ENCODE peak calls at places on chromosomes 13 and 19, in eight cellular contexts. S, D, F, V, L, U, H and O are unnamed samples. For H3K27me3, the result is how much of the 10 kb centered on the place peaks cover.

GRCh38 chr13:111604087-111604486 is 283.6 kb downstream of the TEX29 start:
- DNase-seq in S (peak), D (no peak), F (no peak), V (no peak), L (no peak), U (no peak), H (no peak), O (no peak)

GRCh38 chr19:2474232-2475017 is 1.5 kb upstream of the GADD45B start:
- DNase-seq in S (peak), D (peak), F (peak), V (peak), L (no peak), U (peak), H (peak), O (peak)

GRCh38 chr13:33785384-33785783 is 32.6 kb upstream of the RFC3 start:
- DNase-seq in S (no peak), D (peak), F (no peak), V (no peak), L (no peak), U (no peak), H (no peak), O (no peak)

GRCh38 chr13:51451467-51452390 is 1.1 kb downstream of the INTS6 start:
- DNase-seq in S (peak), D (peak), F (peak), V (peak), L (no peak), U (peak), H (peak), O (peak)

GRCh38 chr19:40464059-40465024 is 1.2 kb downstream of the BLVRB start:
- DNase-seq in S (peak), D (peak), F (peak), V (peak), L (peak), U (peak), H (peak), O (peak)

GRCh38 chr13:111119966-111120365 is 4.9 kb downstream of the ARHGEF7 start:
- DNase-seq in S (no peak), D (no peak), F (no peak), V (no peak), L (no peak), U (no peak), H (no peak), O (no peak)

GRCh38 chr19:5369304-5369703 is 28.7 kb upstream of the PTPRS start:
- DNase-seq in S (no peak), D (no peak), F (no peak), V (no peak), L (no peak), U (no peak), H (no peak), O (no peak)

GRCh38 chr13:97434417-97435296 is 688 bp downstream of the RAP2A start:
- DNase-seq in S (peak), D (peak), F (peak), V (peak), L (no peak), U (peak), H (peak), O (peak)

GRCh38 chr19:18173572-18174294 is at the start of gene IFI30:
- DNase-seq in S (peak), D (peak), F (peak), V (no peak), L (no peak), U (peak), H (peak), O (no peak)

GRCh38 chr19:49851456-49852259 is 699 bp downstream of the PTOV1 start:
- DNase-seq in S (peak), D (peak), F (no peak), V (no peak), L (no peak), U (no peak), H (no peak), O (peak)

GRCh38 chr13:27171244-27171829 is at the start of gene USP12:
- DNase-seq in S (peak), D (no peak), F (peak), V (no peak), L (no peak), U (no peak), H (no peak), O (peak)

GRCh38 chr13:28501547-28501946 is 6.6 kb upstream of the FLT1 start:
- DNase-seq in S (no peak), D (no peak), F (no peak), V (no peak), L (no peak), U (peak), H (no peak), O (no peak)

GRCh38 chr19:5341448-5341820 is 822 bp upstream of the PTPRS start:
- DNase-seq in S (no peak), D (no peak), F (no peak), V (no peak), L (no peak), U (no peak), H (no peak), O (no peak)

GRCh38 chr19:43774103-43774939 is 6.5 kb downstream of the KCNN4 start:
- DNase-seq in S (peak), D (peak), F (peak), V (peak), L (no peak), U (peak), H (no peak), O (no peak)

GRCh38 chr19:4711211-4711610 is 12.4 kb downstream of the DPP9 start:
- DNase-seq in S (no peak), D (no peak), F (no peak), V (no peak), L (no peak), U (no peak), H (no peak), O (peak)

GRCh38 chr13:31131470-31131961 is 30.2 kb downstream of the HSPH1 start:
- DNase-seq in S (no peak), D (no peak), F (no peak), V (no peak), L (no peak), U (no peak), H (no peak), O (no peak)

GRCh38 chr19:15381864-15382263 is 2.3 kb upstream of the AKAP8 start:
- DNase-seq in S (no peak), D (no peak), F (no peak), V (no peak), L (no peak), U (no peak), H (no peak), O (no peak)

GRCh38 chr13:28451482-28452217 is 43.3 kb downstream of the FLT1 start:
- DNase-seq in S (peak), D (no peak), F (no peak), V (no peak), L (no peak), U (no peak), H (no peak), O (no peak)

GRCh38 chr13:39415403-39415802 is 187.6 kb downstream of the LHFPL6 start:
- DNase-seq in S (peak), D (peak), F (peak), V (no peak), L (no peak), U (peak), H (no peak), O (peak)

GRCh38 chr13:59356607-59357006 is 807.1 kb downstream of the DIAPH3 start:
- DNase-seq in S (no peak), D (peak), F (peak), V (peak), L (no peak), U (peak), H (no peak), O (no peak)

GRCh38 chr19:3479177-3479818 is 1.0 kb downstream of the SMIM24 start:
- DNase-seq in S (peak), D (no peak), F (no peak), V (no peak), L (no peak), U (no peak), H (no peak), O (peak)

GRCh38 chr13:89784161-89784809 is 1563.2 kb upstream of the MIR17HG start:
- DNase-seq in S (no peak), D (no peak), F (peak), V (no peak), L (no peak), U (no peak), H (no peak), O (no peak)
- H3K27me3 ChIP-seq in S (under half), D (under half), F (under half), V (under half), L (under half), U (under half), H (under half), O (under half)

GRCh38 chr13:44268965-44269364 is 104.7 kb upstream of the SERP2 start:
- DNase-seq in S (no peak), D (no peak), F (no peak), V (no peak), L (no peak), U (no peak), H (no peak), O (no peak)

GRCh38 chr13:44271915-44272341 is 101.7 kb upstream of the SERP2 start:
- DNase-seq in S (no peak), D (peak), F (peak), V (no peak), L (no peak), U (no peak), H (peak), O (no peak)

GRCh38 chr13:44267966-44268365 is 105.7 kb upstream of the SERP2 start:
- DNase-seq in S (no peak), D (no peak), F (no peak), V (peak), L (no peak), U (no peak), H (no peak), O (no peak)

GRCh38 chr13:44271031-44271433 is 102.6 kb upstream of the SERP2 start:
- DNase-seq in S (no peak), D (no peak), F (no peak), V (peak), L (no peak), U (peak), H (no peak), O (no peak)

DNA sequence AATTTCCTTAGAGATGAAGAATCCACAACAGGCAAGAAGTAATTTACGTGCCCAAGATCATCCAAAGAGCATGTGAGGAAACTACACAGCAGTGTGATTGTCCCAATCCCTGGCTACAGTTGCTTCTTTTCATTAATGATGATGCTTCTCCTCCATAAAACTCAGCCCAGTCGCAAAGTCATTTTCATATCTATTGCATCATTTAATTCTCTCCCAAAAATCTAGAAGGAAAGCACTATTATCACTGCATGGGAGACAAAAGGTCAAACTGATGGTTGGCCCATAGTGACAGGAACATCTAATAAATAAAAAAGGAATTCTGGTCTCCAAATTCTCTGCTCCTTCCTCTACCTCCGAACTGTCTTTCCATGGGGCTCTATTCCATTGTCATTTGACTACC is 103.5 kb upstream of the SERP2 start:
- DNase-seq in S (no peak), D (no peak), F (no peak), V (no peak), L (no peak), U (no peak), H (no peak), O (no peak)
- H3K27ac ChIP-seq in S (no peak), D (no peak), F (peak), V (no peak), L (no peak), U (peak), H (no peak), O (no peak)

GRCh38 chr13:30128095-30128494 is 179.3 kb downstream of the KATNAL1 start:
- DNase-seq in S (no peak), D (no peak), F (peak), V (no peak), L (no peak), U (no peak), H (no peak), O (no peak)
- H3K27me3 ChIP-seq in S (under half), D (under half), F (under half), V (under half), L (under half), U (under half), H (under half), O (under half)

GRCh38 chr19:38993271-38993670 is 17.7 kb upstream of the FBXO17 start:
- DNase-seq in S (no peak), D (no peak), F (no peak), V (peak), L (no peak), U (no peak), H (no peak), O (no peak)
- H3K27ac ChIP-seq in S (no peak), D (no peak), F (no peak), V (no peak), L (no peak), U (no peak), H (no peak), O (no peak)